ENCODE peak calls at places on chromosomes 3 and 15, in five cellular contexts. One of them, this sample, is unnamed.

GRCh38 chr15:27970661-27971392 is 128.3 kb downstream of the OCA2 start:
- DNase-seq in RPMI7951: no peak
- DNase-seq in NCI-H446: no peak
- DNase-seq in activated T-cell treated with anti-CD3 and anti-CD28 coated beads for 24 hours: no peak
- DNase-seq in T-helper 1 cell: no peak
- DNase-seq in this sample: no peak

GRCh38 chr3:196666001-196666867 is 26.7 kb downstream of the NRROS start:
- DNase-seq in T-helper 1 cell: no peak
- DNase-seq in RPMI7951: peak
- DNase-seq in activated T-cell treated with anti-CD3 and anti-CD28 coated beads for 24 hours: no peak
- DNase-seq in NCI-H446: no peak
- DNase-seq in this sample: peak

GRCh38 chr3:8768364-8769087 is 887 bp downstream of the OXTR start:
- DNase-seq in activated T-cell treated with anti-CD3 and anti-CD28 coated beads for 24 hours: no peak
- DNase-seq in NCI-H446: no peak
- DNase-seq in T-helper 1 cell: no peak
- DNase-seq in RPMI7951: peak
- DNase-seq in this sample: no peak

GRCh38 chr3:64838150-64838735 is 150.4 kb upstream of the ADAMTS9 start:
- DNase-seq in activated T-cell treated with anti-CD3 and anti-CD28 coated beads for 24 hours: no peak
- DNase-seq in T-helper 1 cell: no peak
- DNase-seq in NCI-H446: no peak
- DNase-seq in RPMI7951: no peak
- DNase-seq in this sample: no peak

GRCh38 chr3:73056365-73057150 is 4.9 kb upstream of the EBLN2 start:
- DNase-seq in NCI-H446: no peak
- DNase-seq in T-helper 1 cell: no peak
- DNase-seq in RPMI7951: peak
- DNase-seq in activated T-cell treated with anti-CD3 and anti-CD28 coated beads for 24 hours: no peak
- DNase-seq in this sample: no peak

GRCh38 chr3:156299569-156299968 is 179.2 kb downstream of the KCNAB1 start:
- DNase-seq in RPMI7951: no peak
- DNase-seq in activated T-cell treated with anti-CD3 and anti-CD28 coated beads for 24 hours: no peak
- DNase-seq in NCI-H446: peak
- DNase-seq in T-helper 1 cell: no peak
- DNase-seq in this sample: no peak

GRCh38 chr3:32780735-32781210 is 37.0 kb upstream of the TRIM71 start:
- DNase-seq in RPMI7951: peak
- DNase-seq in NCI-H446: no peak
- DNase-seq in T-helper 1 cell: no peak
- DNase-seq in activated T-cell treated with anti-CD3 and anti-CD28 coated beads for 24 hours: no peak
- DNase-seq in this sample: peak

GRCh38 chr15:94535298-94536048 is 304.1 kb downstream of the MCTP2 start:
- DNase-seq in NCI-H446: no peak
- DNase-seq in activated T-cell treated with anti-CD3 and anti-CD28 coated beads for 24 hours: no peak
- DNase-seq in RPMI7951: no peak
- DNase-seq in T-helper 1 cell: no peak
- DNase-seq in this sample: no peak

GRCh38 chr3:110593749-110594148 is 477.9 kb upstream of the NECTIN3 start:
- DNase-seq in NCI-H446: no peak
- DNase-seq in RPMI7951: no peak
- DNase-seq in T-helper 1 cell: no peak
- DNase-seq in activated T-cell treated with anti-CD3 and anti-CD28 coated beads for 24 hours: no peak
- DNase-seq in this sample: no peak

GRCh38 chr3:161393310-161393709 is 22.0 kb upstream of the SPTSSB start:
- DNase-seq in T-helper 1 cell: no peak
- DNase-seq in NCI-H446: no peak
- DNase-seq in activated T-cell treated with anti-CD3 and anti-CD28 coated beads for 24 hours: no peak
- DNase-seq in RPMI7951: no peak
- DNase-seq in this sample: no peak

GRCh38 chr3:101133638-101134037 is 140.4 kb upstream of the ABI3BP start:
- DNase-seq in activated T-cell treated with anti-CD3 and anti-CD28 coated beads for 24 hours: no peak
- DNase-seq in T-helper 1 cell: no peak
- DNase-seq in NCI-H446: no peak
- DNase-seq in RPMI7951: peak
- DNase-seq in this sample: no peak

GRCh38 chr15:101651753-101652097 is 456 bp downstream of the TM2D3 start:
- DNase-seq in activated T-cell treated with anti-CD3 and anti-CD28 coated beads for 24 hours: no peak
- DNase-seq in RPMI7951: no peak
- DNase-seq in NCI-H446: no peak
- DNase-seq in T-helper 1 cell: no peak
- DNase-seq in this sample: peak

GRCh38 chr3:46107682-46108081 is 80.4 kb upstream of the XCR1 start:
- DNase-seq in NCI-H446: no peak
- DNase-seq in activated T-cell treated with anti-CD3 and anti-CD28 coated beads for 24 hours: no peak
- DNase-seq in RPMI7951: no peak
- DNase-seq in T-helper 1 cell: no peak
- DNase-seq in this sample: no peak

GRCh38 chr15:48205981-48206380 is at the start of gene SLC12A1:
- DNase-seq in RPMI7951: no peak
- DNase-seq in NCI-H446: no peak
- DNase-seq in T-helper 1 cell: no peak
- DNase-seq in activated T-cell treated with anti-CD3 and anti-CD28 coated beads for 24 hours: no peak
- DNase-seq in this sample: no peak

GRCh38 chr15:67641453-67641852 is 99.0 kb downstream of the MAP2K5 start:
- DNase-seq in NCI-H446: no peak
- DNase-seq in RPMI7951: no peak
- DNase-seq in activated T-cell treated with anti-CD3 and anti-CD28 coated beads for 24 hours: no peak
- DNase-seq in T-helper 1 cell: no peak
- DNase-seq in this sample: no peak

GRCh38 chr3:18739098-18739431 is 313.9 kb upstream of the SATB1 start:
- DNase-seq in NCI-H446: no peak
- DNase-seq in activated T-cell treated with anti-CD3 and anti-CD28 coated beads for 24 hours: no peak
- DNase-seq in RPMI7951: no peak
- DNase-seq in T-helper 1 cell: no peak
- DNase-seq in this sample: no peak

GRCh38 chr15:89364341-89364740 is 29.7 kb upstream of the POLG start:
- DNase-seq in T-helper 1 cell: no peak
- DNase-seq in activated T-cell treated with anti-CD3 and anti-CD28 coated beads for 24 hours: no peak
- DNase-seq in RPMI7951: no peak
- DNase-seq in NCI-H446: peak
- DNase-seq in this sample: no peak

GRCh38 chr15:55196011-55196410 is 730 bp downstream of the RSL24D1 start:
- DNase-seq in activated T-cell treated with anti-CD3 and anti-CD28 coated beads for 24 hours: no peak
- DNase-seq in RPMI7951: no peak
- DNase-seq in T-helper 1 cell: no peak
- DNase-seq in NCI-H446: no peak
- DNase-seq in this sample: no peak

GRCh38 chr3:20056727-20057611 is 16.7 kb downstream of the KAT2B start:
- DNase-seq in activated T-cell treated with anti-CD3 and anti-CD28 coated beads for 24 hours: peak
- DNase-seq in NCI-H446: no peak
- DNase-seq in RPMI7951: peak
- DNase-seq in T-helper 1 cell: no peak
- DNase-seq in this sample: peak

GRCh38 chr3:35772364-35773009 is 133.2 kb downstream of the ARPP21 start:
- DNase-seq in RPMI7951: no peak
- DNase-seq in T-helper 1 cell: no peak
- DNase-seq in activated T-cell treated with anti-CD3 and anti-CD28 coated beads for 24 hours: no peak
- DNase-seq in NCI-H446: no peak
- DNase-seq in this sample: no peak

GRCh38 chr3:31862861-31863260 is 118.2 kb downstream of the OSBPL10 start:
- DNase-seq in T-helper 1 cell: no peak
- DNase-seq in NCI-H446: no peak
- DNase-seq in activated T-cell treated with anti-CD3 and anti-CD28 coated beads for 24 hours: no peak
- DNase-seq in RPMI7951: peak
- DNase-seq in this sample: no peak

This sample was measured in brain microvascular endothelial cell.